ENCODE peak calls at places on chromosomes 1 and 21, in nine cellular contexts. X is T-helper 1 cell, A is memory B cell, I is activated T-helper 1 cell treated with Interleukin-2 at 50 U/mL for 16 hours, J is A172, P is foreskin fibroblast, G is esophagus muscularis mucosa, W is stromal cell of bone marrow, Z is NCI-H345. K is an unnamed sample.

GRCh38 chr1:917076-917459 is 6.7 kb upstream of the SAMD11 start:
- DNase-seq in X (no peak), A (no peak), I (no peak), J (no peak), P (no peak), G (no peak), W (no peak), Z (no peak), K (no peak)

GRCh38 chr21:46500224-46500861 is 41.7 kb downstream of the DIP2A start:
- DNase-seq in X (no peak), A (no peak), I (no peak), J (peak; percentile 17), P (no peak), G (no peak), W (no peak), Z (no peak), K (no peak)

GRCh38 chr1:17636612-17637011 is 97.1 kb downstream of the ARHGEF10L start:
- DNase-seq in X (no peak), A (no peak), I (no peak), J (peak; percentile 43), P (no peak), G (no peak), W (no peak), Z (no peak), K (no peak)

GRCh38 chr1:241776911-241777310 is 71.1 kb upstream of the EXO1 start:
- DNase-seq in X (no peak), A (no peak), I (no peak), J (no peak), P (no peak), G (no peak), W (no peak), Z (no peak), K (no peak)

GRCh38 chr1:244454412-244454811 is 2.7 kb upstream of the ADSS2 start:
- DNase-seq in X (no peak), A (no peak), I (no peak), J (no peak), P (no peak), G (no peak), W (no peak), Z (no peak), K (no peak)

GRCh38 chr1:220151454-220151853 is 57.5 kb downstream of the IARS2 start:
- DNase-seq in X (no peak), A (no peak), I (no peak), J (no peak), P (peak; percentile 38), G (no peak), W (no peak), Z (no peak), K (no peak)

GRCh38 chr1:109959974-109960744 is 24.4 kb upstream of the AHCYL1 start:
- DNase-seq in X (no peak), A (no peak), I (no peak), J (peak; percentile 73), P (peak; percentile 80), G (no peak), W (peak; percentile 33), Z (peak; percentile 96), K (peak; percentile 65)

GRCh38 chr1:181640959-181641358 is 157.6 kb downstream of the CACNA1E start:
- DNase-seq in X (no peak), A (no peak), I (no peak), J (no peak), P (no peak), G (no peak), W (no peak), Z (peak; percentile 6), K (peak; percentile 66)

GRCh38 chr1:121516279-121516967 is 331.6 kb downstream of the SRGAP2C start:
- DNase-seq in X (peak; percentile 29), A (peak; percentile 22), I (no peak), J (no peak), P (no peak), G (no peak), W (no peak), Z (no peak), K (no peak)

GRCh38 chr21:43204638-43205037 is 35.8 kb downstream of the CRYAA start:
- DNase-seq in X (no peak), A (no peak), I (no peak), J (no peak), P (no peak), G (no peak), W (no peak), Z (no peak), K (no peak)

GRCh38 chr1:178283409-178283808 is 189.5 kb downstream of the RASAL2 start:
- DNase-seq in X (no peak), A (no peak), I (no peak), J (no peak), P (no peak), G (no peak), W (no peak), Z (no peak), K (no peak)

GRCh38 chr1:229058716-229059115 is 212.2 kb upstream of the RAB4A start:
- DNase-seq in X (no peak), A (no peak), I (no peak), J (no peak), P (no peak), G (no peak), W (no peak), Z (peak; percentile 60), K (no peak)

GRCh38 chr1:154943649-154944421 is 7.3 kb upstream of the PMVK start:
- DNase-seq in X (no peak), A (peak; percentile 37), I (no peak), J (peak; percentile 55), P (no peak), G (no peak), W (no peak), Z (peak; percentile 55), K (no peak)

GRCh38 chr1:54869173-54869851 is 17.7 kb downstream of the DHCR24 start:
- DNase-seq in X (no peak), A (no peak), I (no peak), J (no peak), P (no peak), G (no peak), W (no peak), Z (no peak), K (no peak)

K was measured in NCI-H774.